ENCODE peak calls at places on chromosomes 7 and 10, in six cellular contexts. R is GM12878, W is OCI-LY7, D is mammary epithelial cell, F is H1, J is IMR-90. I is an unnamed sample.

GRCh38 chr10:101671453-101671852 is 23.5 kb downstream of the FBXW4 start:
- DNase-seq in R (peak; percentile 60), W (peak; percentile 41), D (no peak), F (no peak), J (no peak), I (no peak)

GRCh38 chr7:70154521-70155180 is 556.4 kb downstream of the AUTS2 start:
- DNase-seq in R (no peak), W (no peak), D (no peak), F (no peak), J (no peak), I (no peak)

GRCh38 chr7:88401009-88401623 is 94.4 kb upstream of the STEAP4 start:
- DNase-seq in R (no peak), W (peak; percentile 21), D (peak; percentile 17), F (no peak), J (no peak), I (no peak)

GRCh38 chr7:2380461-2380860 is 22.9 kb upstream of the CHST12 start:
- DNase-seq in R (no peak), W (no peak), D (no peak), F (no peak), J (no peak), I (no peak)

GRCh38 chr7:155951554-155952158 is 139.4 kb upstream of the SHH start:
- DNase-seq in R (no peak), W (no peak), D (peak; percentile 93), F (no peak), J (peak; percentile 86), I (no peak)

GRCh38 chr10:6576326-6576725 is 3.8 kb downstream of the PRKCQ start:
- DNase-seq in R (no peak), W (no peak), D (no peak), F (no peak), J (no peak), I (no peak)

GRCh38 chr7:4645241-4645640 is 36.9 kb upstream of the FOXK1 start:
- DNase-seq in R (no peak), W (no peak), D (no peak), F (no peak), J (no peak), I (no peak)

GRCh38 chr10:21003240-21003822 is 106.2 kb upstream of the NEBL start:
- DNase-seq in R (no peak), W (no peak), D (no peak), F (no peak), J (no peak), I (no peak)

GRCh38 chr7:2405601-2406345 is 2.4 kb downstream of the CHST12 start:
- DNase-seq in R (peak; percentile 89), W (peak; percentile 64), D (no peak), F (no peak), J (no peak), I (no peak)

GRCh38 chr10:69004821-69005220 is 16.2 kb downstream of the KIFBP start:
- DNase-seq in R (no peak), W (peak; percentile 49), D (no peak), F (no peak), J (peak; percentile 73), I (no peak)

GRCh38 chr7:2720024-2720423 is 32.0 kb downstream of the AMZ1 start:
- DNase-seq in R (no peak), W (no peak), D (no peak), F (no peak), J (no peak), I (no peak)

GRCh38 chr10:103554488-103555320 is 61.2 kb downstream of the NEURL1 start:
- DNase-seq in R (no peak), W (no peak), D (peak; percentile 39), F (no peak), J (peak; percentile 80), I (peak; percentile 7)

GRCh38 chr10:76070861-76071260 is 639.4 kb downstream of the LRMDA start:
- DNase-seq in R (no peak), W (no peak), D (no peak), F (no peak), J (no peak), I (no peak)

GRCh38 chr10:43160067-43160918 is 22.0 kb downstream of the CSGALNACT2 start:
- DNase-seq in R (no peak), W (no peak), D (peak; percentile 76), F (no peak), J (peak; percentile 90), I (peak; percentile 15)

GRCh38 chr10:61964949-61965693 is 63.6 kb downstream of the ARID5B start:
- DNase-seq in R (no peak), W (no peak), D (no peak), F (no peak), J (no peak), I (no peak)

GRCh38 chr10:7788640-7789335 is 811 bp downstream of the ATP5F1C start:
- DNase-seq in R (no peak), W (peak; percentile 41), D (peak; percentile 39), F (no peak), J (peak; percentile 26), I (no peak)

GRCh38 chr7:120725376-120726039 is 132.4 kb downstream of the TSPAN12 start:
- DNase-seq in R (no peak), W (peak; percentile 37), D (no peak), F (no peak), J (peak; percentile 45), I (no peak)

GRCh38 chr10:124063736-124064135 is 29.7 kb downstream of the CHST15 start:
- DNase-seq in R (no peak), W (peak; percentile 74), D (peak; percentile 73), F (no peak), J (peak; percentile 5), I (no peak)

GRCh38 chr7:149720372-149721083 is 52.9 kb downstream of the ZNF467 start:
- DNase-seq in R (no peak), W (no peak), D (no peak), F (no peak), J (no peak), I (no peak)

GRCh38 chr7:43096875-43097274 is 15.6 kb upstream of the HECW1 start:
- DNase-seq in R (no peak), W (peak; percentile 38), D (no peak), F (no peak), J (no peak), I (no peak)

GRCh38 chr7:2037805-2038635 is 194.7 kb downstream of the MAD1L1 start:
- DNase-seq in R (peak; percentile 43), W (peak; percentile 47), D (no peak), F (no peak), J (peak; percentile 80), I (no peak)

GRCh38 chr7:101691822-101692384 is 62.8 kb upstream of the MYL10 start:
- DNase-seq in R (no peak), W (no peak), D (no peak), F (no peak), J (no peak), I (no peak)

GRCh38 chr10:6068422-6068821 is 6.3 kb upstream of the IL2RA start:
- DNase-seq in R (no peak), W (peak; percentile 90), D (no peak), F (no peak), J (no peak), I (no peak)

GRCh38 chr7:41875513-41875912 is 172.6 kb upstream of the INHBA start:
- DNase-seq in R (no peak), W (no peak), D (no peak), F (no peak), J (no peak), I (no peak)

GRCh38 chr7:127673902-127674301 is 21.9 kb downstream of the SND1 start:
- DNase-seq in R (no peak), W (no peak), D (peak; percentile 7), F (no peak), J (no peak), I (no peak)
- H4K20me1 ChIP-seq in R (no peaks in the 10 kb centered on the region), W (peaks cover 7% of the 10 kb centered on the region), D (no peaks in the 10 kb centered on the region), F (peaks cover 5% of the 10 kb centered on the region), J (peaks cover 47% of the 10 kb centered on the region), I (peaks cover 9% of the 10 kb centered on the region)

GRCh38 chr7:192701-193536 is 548 bp downstream of the FAM20C start:
- DNase-seq in R (no peak), W (no peak), D (no peak), F (no peak), J (peak; percentile 21), I (no peak)

GRCh38 chr7:190196-190595 is 2.2 kb upstream of the FAM20C start:
- DNase-seq in R (no peak), W (no peak), D (no peak), F (no peak), J (no peak), I (no peak)

GRCh38 chr7:189719-190118 is 2.7 kb upstream of the FAM20C start:
- DNase-seq in R (no peak), W (no peak), D (no peak), F (no peak), J (no peak), I (no peak)

GRCh38 chr7:192035-192649 is at the start of gene FAM20C:
- DNase-seq in R (no peak), W (no peak), D (peak; percentile 81), F (no peak), J (peak; percentile 79), I (no peak)

DNA sequence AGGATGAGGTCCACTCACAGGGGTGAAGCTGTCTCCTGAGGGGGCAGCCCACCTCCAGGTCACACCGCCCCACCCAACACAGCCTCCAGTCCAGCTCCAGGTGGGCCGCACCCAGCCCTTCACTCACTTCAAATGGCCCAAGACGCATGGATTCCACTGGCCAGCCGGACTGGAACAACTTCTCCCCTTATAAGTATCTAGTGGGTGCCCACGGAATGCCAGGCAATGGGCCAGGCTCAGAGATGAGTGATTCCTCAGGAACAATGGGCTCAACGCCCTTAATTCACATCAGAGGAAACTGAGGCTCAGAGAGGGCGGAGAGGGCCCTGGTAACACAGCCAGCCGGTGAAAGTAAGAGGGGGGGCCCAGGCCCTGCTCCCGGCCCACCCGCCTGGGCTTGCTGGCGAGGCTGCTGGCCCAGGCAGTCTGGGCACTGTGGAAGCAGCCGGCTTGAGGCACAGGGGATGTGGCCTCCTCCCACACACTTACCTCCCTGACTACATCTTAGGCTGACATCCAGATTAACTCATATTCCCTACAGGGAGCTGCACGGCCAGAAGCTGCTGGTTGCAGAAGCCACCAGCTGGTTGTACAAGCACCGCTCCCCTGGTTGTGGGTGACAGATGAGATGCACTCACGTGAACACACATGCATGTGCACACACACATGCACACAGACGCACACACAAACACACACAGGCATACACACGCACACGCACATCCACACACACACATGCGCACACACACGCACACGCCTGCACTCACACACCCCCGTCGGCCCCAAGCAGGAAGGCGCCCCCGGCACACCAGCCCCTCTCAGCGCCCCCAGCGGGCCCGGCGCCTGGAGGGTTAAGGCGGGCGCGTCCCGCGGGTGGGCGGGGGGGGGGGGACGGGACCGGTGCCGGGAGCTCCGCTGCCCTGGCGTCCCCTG is 1.0 kb upstream of the FAM20C start:
- DNase-seq in R (no peak), W (no peak), D (peak; percentile 75), F (no peak), J (peak; percentile 92), I (peak; percentile 7)
- H3K27ac ChIP-seq in R (no peak overlapping the region), W (no peak overlapping the region), D (no peak overlapping the region), F (no peak overlapping the region), J (peak overlapping the region; percentile 49), I (no peak overlapping the region)

GRCh38 chr7:12686894-12687212 is 580 bp upstream of the ARL4A start:
- DNase-seq in R (no peak), W (no peak), D (no peak), F (no peak), J (no peak), I (no peak)
- H2AFZ ChIP-seq in R (peak overlapping the region; percentile 94), W (peak overlapping the region; percentile 97), D (peak overlapping the region; percentile 92), F (peak overlapping the region; percentile 36), J (peak overlapping the region; percentile 98), I (peak overlapping the region; percentile 90)

DNA sequence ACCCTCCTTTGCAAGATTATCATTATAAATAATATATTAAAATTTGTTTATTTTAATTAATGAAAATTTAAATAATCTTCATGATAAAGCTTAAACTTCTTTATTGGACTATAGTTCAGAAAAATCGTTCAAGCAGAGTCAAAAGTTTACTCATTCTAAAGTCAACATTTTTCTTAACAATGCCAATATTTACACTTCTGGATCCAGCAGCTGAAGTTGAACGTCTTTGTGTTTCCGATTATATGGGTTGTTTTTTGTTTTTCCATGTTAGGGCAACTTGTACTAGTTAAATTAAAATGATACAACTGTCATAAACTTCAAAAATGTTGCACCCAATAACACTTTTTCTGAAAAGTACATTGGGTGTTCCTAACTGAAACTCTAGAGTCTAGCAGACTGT is 43.8 kb downstream of the GRB10 start:
- DNase-seq in R (no peak), W (no peak), D (no peak), F (no peak), J (no peak), I (no peak)
- H4K20me1 ChIP-seq in R (no peaks in the 10 kb centered on the region), W (no peaks in the 10 kb centered on the region), D (no peaks in the 10 kb centered on the region), F (peaks cover 7% of the 10 kb centered on the region), J (peaks cover 36% of the 10 kb centered on the region), I (no peaks in the 10 kb centered on the region)

I was measured in keratinocyte.